ENCODE peak calls at places on chromosomes 12 and 14, in five cellular contexts. One of them, this sample, is unnamed. For H3K4me1, the result is how much of the 10 kb centered on the place peaks cover.

GRCh38 chr12:92028039-92028709 is 117.5 kb downstream of the BTG1 start:
- DNase-seq in mesenchymal stem cell: no peak
- DNase-seq in MM.1S: no peak
- DNase-seq in kidney: no peak
- DNase-seq in neural progenitor cell: no peak
- DNase-seq in this sample: peak

GRCh38 chr12:62724285-62724684 is 210.7 kb downstream of the PPM1H start:
- DNase-seq in mesenchymal stem cell: no peak
- DNase-seq in MM.1S: no peak
- DNase-seq in kidney: no peak
- DNase-seq in neural progenitor cell: no peak
- DNase-seq in this sample: no peak

GRCh38 chr12:49832836-49833421 is 4.7 kb upstream of the NCKAP5L start:
- DNase-seq in mesenchymal stem cell: peak
- DNase-seq in MM.1S: no peak
- DNase-seq in kidney: no peak
- DNase-seq in neural progenitor cell: no peak
- DNase-seq in this sample: peak

GRCh38 chr14:54845616-54846015 is 57.0 kb downstream of the GCH1 start:
- DNase-seq in mesenchymal stem cell: no peak
- DNase-seq in MM.1S: no peak
- DNase-seq in kidney: no peak
- DNase-seq in neural progenitor cell: no peak
- DNase-seq in this sample: no peak

GRCh38 chr12:19915392-19916192 is 452.7 kb upstream of the PDE3A start:
- DNase-seq in mesenchymal stem cell: peak
- DNase-seq in MM.1S: peak
- DNase-seq in kidney: no peak
- DNase-seq in neural progenitor cell: peak
- DNase-seq in this sample: peak

GRCh38 chr12:1826867-1827705 is 6.7 kb downstream of the LRTM2 start:
- DNase-seq in mesenchymal stem cell: no peak
- DNase-seq in MM.1S: no peak
- DNase-seq in kidney: peak
- DNase-seq in neural progenitor cell: no peak
- DNase-seq in this sample: no peak

GRCh38 chr14:68810173-68811153 is 17.6 kb upstream of the ZFP36L1 start:
- DNase-seq in mesenchymal stem cell: no peak
- DNase-seq in MM.1S: no peak
- DNase-seq in kidney: no peak
- DNase-seq in neural progenitor cell: no peak
- DNase-seq in this sample: no peak

GRCh38 chr12:46494424-46494823 is 121.9 kb upstream of the SLC38A2 start:
- DNase-seq in mesenchymal stem cell: peak
- DNase-seq in MM.1S: no peak
- DNase-seq in kidney: no peak
- DNase-seq in neural progenitor cell: no peak
- DNase-seq in this sample: peak

GRCh38 chr14:105045710-105046326 is 19.4 kb downstream of the GPR132 start:
- DNase-seq in mesenchymal stem cell: peak
- DNase-seq in MM.1S: peak
- DNase-seq in kidney: peak
- DNase-seq in neural progenitor cell: peak
- DNase-seq in this sample: peak

GRCh38 chr14:33788116-33788515 is 162.8 kb downstream of the EGLN3 start:
- DNase-seq in mesenchymal stem cell: no peak
- DNase-seq in MM.1S: no peak
- DNase-seq in kidney: no peak
- DNase-seq in neural progenitor cell: peak
- DNase-seq in this sample: no peak

GRCh38 chr14:58981840-58982239 is 206.6 kb upstream of the DAAM1 start:
- DNase-seq in mesenchymal stem cell: no peak
- DNase-seq in MM.1S: no peak
- DNase-seq in kidney: no peak
- DNase-seq in neural progenitor cell: no peak
- DNase-seq in this sample: no peak

GRCh38 chr14:99529899-99530298 is 48.7 kb downstream of the CCNK start:
- DNase-seq in mesenchymal stem cell: peak
- DNase-seq in MM.1S: no peak
- DNase-seq in kidney: no peak
- DNase-seq in neural progenitor cell: no peak
- DNase-seq in this sample: no peak

GRCh38 chr12:116547955-116548471 is 11.2 kb upstream of the MAP1LC3B2 start:
- DNase-seq in mesenchymal stem cell: peak
- DNase-seq in MM.1S: no peak
- DNase-seq in kidney: no peak
- DNase-seq in neural progenitor cell: no peak
- DNase-seq in this sample: peak

GRCh38 chr14:93049867-93050331 is 65.8 kb downstream of the ITPK1 start:
- DNase-seq in mesenchymal stem cell: no peak
- DNase-seq in MM.1S: no peak
- DNase-seq in kidney: no peak
- DNase-seq in neural progenitor cell: peak
- DNase-seq in this sample: no peak

GRCh38 chr14:72404998-72405397 is 472.8 kb downstream of the RGS6 start:
- DNase-seq in mesenchymal stem cell: no peak
- DNase-seq in MM.1S: no peak
- DNase-seq in kidney: no peak
- DNase-seq in neural progenitor cell: peak
- DNase-seq in this sample: no peak

GRCh38 chr14:99035268-99035667 is 236.7 kb downstream of the BCL11B start:
- DNase-seq in mesenchymal stem cell: no peak
- DNase-seq in MM.1S: no peak
- DNase-seq in kidney: no peak
- DNase-seq in neural progenitor cell: no peak
- DNase-seq in this sample: peak

GRCh38 chr12:73863541-73863940 is 674.1 kb upstream of the ATXN7L3B start:
- DNase-seq in mesenchymal stem cell: peak
- DNase-seq in MM.1S: no peak
- DNase-seq in kidney: no peak
- DNase-seq in neural progenitor cell: no peak
- DNase-seq in this sample: peak

GRCh38 chr12:89701606-89702206 is 6.9 kb downstream of the ATP2B1 start:
- DNase-seq in mesenchymal stem cell: no peak
- DNase-seq in MM.1S: no peak
- DNase-seq in kidney: no peak
- DNase-seq in neural progenitor cell: no peak
- DNase-seq in this sample: no peak

GRCh38 chr12:97148941-97149559 is 242.0 kb downstream of the NEDD1 start:
- DNase-seq in mesenchymal stem cell: peak
- DNase-seq in MM.1S: peak
- DNase-seq in kidney: peak
- DNase-seq in neural progenitor cell: peak
- DNase-seq in this sample: peak

GRCh38 chr14:44846232-44846824 is 115.4 kb downstream of the KLHL28 start:
- DNase-seq in mesenchymal stem cell: peak
- DNase-seq in MM.1S: peak
- DNase-seq in kidney: no peak
- DNase-seq in neural progenitor cell: peak
- DNase-seq in this sample: peak

GRCh38 chr12:91103101-91103500 is 8.2 kb downstream of the LUM start:
- DNase-seq in mesenchymal stem cell: no peak
- DNase-seq in MM.1S: no peak
- DNase-seq in kidney: no peak
- DNase-seq in neural progenitor cell: no peak
- DNase-seq in this sample: no peak

GRCh38 chr12:53737494-53737808 is 10.2 kb upstream of the CALCOCO1 start:
- DNase-seq in mesenchymal stem cell: no peak
- DNase-seq in MM.1S: no peak
- DNase-seq in kidney: no peak
- DNase-seq in neural progenitor cell: no peak
- DNase-seq in this sample: no peak

GRCh38 chr12:14986449-14986848 is 13.6 kb downstream of the PDE6H start:
- DNase-seq in mesenchymal stem cell: no peak
- DNase-seq in MM.1S: no peak
- DNase-seq in kidney: no peak
- DNase-seq in neural progenitor cell: no peak
- DNase-seq in this sample: no peak

GRCh38 chr12:14841761-14842160 is 1.6 kb downstream of the ART4 start:
- DNase-seq in mesenchymal stem cell: peak
- DNase-seq in MM.1S: no peak
- DNase-seq in kidney: no peak
- DNase-seq in neural progenitor cell: no peak
- DNase-seq in this sample: peak

GRCh38 chr14:104819361-104819771 is 18.5 kb downstream of the ZBTB42 start:
- DNase-seq in mesenchymal stem cell: no peak
- DNase-seq in MM.1S: no peak
- DNase-seq in kidney: peak
- DNase-seq in neural progenitor cell: no peak
- DNase-seq in this sample: no peak

GRCh38 chr14:54787263-54787662 is 115.4 kb downstream of the GCH1 start:
- DNase-seq in mesenchymal stem cell: no peak
- DNase-seq in MM.1S: no peak
- DNase-seq in kidney: no peak
- DNase-seq in neural progenitor cell: no peak
- DNase-seq in this sample: no peak

GRCh38 chr14:63956326-63956725 is 103.5 kb downstream of the SYNE2 start:
- DNase-seq in mesenchymal stem cell: no peak
- DNase-seq in MM.1S: no peak
- DNase-seq in kidney: no peak
- DNase-seq in neural progenitor cell: no peak
- DNase-seq in this sample: no peak

GRCh38 chr14:92692822-92693226 is 55.6 kb downstream of the LGMN start:
- DNase-seq in mesenchymal stem cell: peak
- DNase-seq in MM.1S: peak
- DNase-seq in kidney: peak
- DNase-seq in neural progenitor cell: no peak
- DNase-seq in this sample: no peak

GRCh38 chr14:60632777-60633176 is 16.5 kb downstream of the SIX1 start:
- DNase-seq in mesenchymal stem cell: no peak
- DNase-seq in MM.1S: peak
- DNase-seq in kidney: no peak
- DNase-seq in neural progenitor cell: no peak
- DNase-seq in this sample: no peak

GRCh38 chr12:49643135-49643534 is 19.8 kb downstream of the PRPF40B start:
- DNase-seq in mesenchymal stem cell: no peak
- DNase-seq in MM.1S: no peak
- DNase-seq in kidney: peak
- DNase-seq in neural progenitor cell: no peak
- DNase-seq in this sample: no peak

GRCh38 chr12:58777815-58778214 is 142.5 kb downstream of the LRIG3 start:
- DNase-seq in mesenchymal stem cell: no peak
- DNase-seq in MM.1S: no peak
- DNase-seq in kidney: no peak
- DNase-seq in neural progenitor cell: no peak
- DNase-seq in this sample: no peak

GRCh38 chr12:58776144-58776543 is 144.2 kb downstream of the LRIG3 start:
- DNase-seq in mesenchymal stem cell: no peak
- DNase-seq in MM.1S: no peak
- DNase-seq in kidney: no peak
- DNase-seq in neural progenitor cell: no peak
- DNase-seq in this sample: no peak

GRCh38 chr12:58775396-58775795 is 144.9 kb downstream of the LRIG3 start:
- DNase-seq in mesenchymal stem cell: no peak
- DNase-seq in MM.1S: no peak
- DNase-seq in kidney: no peak
- DNase-seq in neural progenitor cell: no peak
- DNase-seq in this sample: no peak

GRCh38 chr12:58774731-58775130 is 145.6 kb downstream of the LRIG3 start:
- DNase-seq in mesenchymal stem cell: no peak
- DNase-seq in MM.1S: no peak
- DNase-seq in kidney: no peak
- DNase-seq in neural progenitor cell: no peak
- DNase-seq in this sample: no peak

DNA sequence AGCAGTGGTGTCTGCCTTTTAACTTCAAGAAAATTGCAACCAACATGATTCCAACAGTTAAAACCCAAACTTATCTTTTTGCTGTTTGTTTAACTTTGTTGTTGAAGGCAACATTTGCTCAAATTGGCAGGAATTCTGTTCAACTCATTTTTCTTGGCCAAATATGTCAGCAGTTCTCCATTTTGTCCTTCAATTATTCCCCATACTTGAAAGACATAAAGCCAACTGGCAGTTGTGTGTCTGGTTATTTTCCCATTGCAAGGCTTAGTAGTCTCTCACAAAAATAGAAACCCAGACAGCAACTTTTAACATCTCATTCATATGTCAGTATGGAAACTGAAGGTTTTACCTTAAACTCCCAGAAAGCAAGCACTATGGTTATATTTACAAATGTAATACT is 146.3 kb downstream of the LRIG3 start:
- DNase-seq in mesenchymal stem cell: no peak
- DNase-seq in MM.1S: no peak
- DNase-seq in kidney: no peak
- DNase-seq in neural progenitor cell: no peak
- DNase-seq in this sample: no peak
- H3K4me1 ChIP-seq in mesenchymal stem cell: under half
- H3K4me1 ChIP-seq in MM.1S: under half
- H3K4me1 ChIP-seq in kidney: under half
- H3K4me1 ChIP-seq in neural progenitor cell: under half
- H3K4me1 ChIP-seq in this sample: under half

DNA sequence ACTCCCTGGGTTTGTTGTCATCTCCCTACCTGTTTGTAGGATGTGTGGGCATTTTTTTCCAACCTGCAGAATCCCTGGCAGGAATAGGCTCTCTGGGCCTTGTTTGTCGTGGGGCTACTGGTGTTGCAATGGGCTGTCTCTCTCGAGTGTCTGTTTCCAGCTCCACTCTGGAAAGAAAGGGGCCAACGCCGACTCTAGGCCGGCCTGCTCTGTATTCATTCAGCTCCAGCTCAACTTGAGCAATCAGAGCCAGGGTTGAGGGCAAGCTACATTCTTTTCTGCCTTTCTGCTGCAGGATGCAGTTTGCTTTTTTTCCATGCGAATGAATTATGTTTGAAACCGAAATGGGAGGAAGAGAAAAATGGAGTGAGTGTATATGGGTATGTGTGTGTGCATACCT is 2.3 kb downstream of the JDP2 start:
- DNase-seq in mesenchymal stem cell: peak
- DNase-seq in MM.1S: no peak
- DNase-seq in kidney: no peak
- DNase-seq in neural progenitor cell: no peak
- DNase-seq in this sample: peak
- H3K9ac ChIP-seq in mesenchymal stem cell: peak
- H3K9ac ChIP-seq in MM.1S: no peak
- H3K9ac ChIP-seq in kidney: peak
- H3K9ac ChIP-seq in neural progenitor cell: no peak
- H3K9ac ChIP-seq in this sample: peak

DNA sequence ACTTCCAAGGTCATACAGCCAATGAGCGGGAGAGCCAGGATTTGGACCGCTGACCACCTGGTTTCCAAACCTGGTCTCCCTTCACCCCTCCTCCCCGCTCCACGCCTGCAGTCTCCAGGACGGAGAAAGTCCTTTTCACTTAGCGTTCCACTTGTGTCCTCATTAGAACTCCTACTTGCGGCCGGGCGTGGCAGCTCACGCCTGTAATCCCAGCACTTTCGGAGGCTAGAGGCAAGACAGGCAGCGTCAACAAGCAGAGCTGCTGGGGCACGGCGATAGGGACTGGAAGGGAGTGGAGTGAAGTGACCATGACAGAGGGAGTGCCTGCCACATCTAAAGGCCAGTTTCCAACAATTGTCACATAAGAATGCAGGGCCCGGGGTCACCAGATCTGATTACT is 132.5 kb upstream of the NCOR2 start:
- DNase-seq in mesenchymal stem cell: no peak
- DNase-seq in MM.1S: no peak
- DNase-seq in kidney: peak
- DNase-seq in neural progenitor cell: no peak
- DNase-seq in this sample: no peak
- H3K4me1 ChIP-seq in mesenchymal stem cell: under half
- H3K4me1 ChIP-seq in MM.1S: under half
- H3K4me1 ChIP-seq in kidney: under half
- H3K4me1 ChIP-seq in neural progenitor cell: under half
- H3K4me1 ChIP-seq in this sample: under half

GRCh38 chr14:30252800-30253425 is 306.0 kb upstream of the G2E3 start:
- DNase-seq in mesenchymal stem cell: peak
- DNase-seq in MM.1S: no peak
- DNase-seq in kidney: no peak
- DNase-seq in neural progenitor cell: no peak
- DNase-seq in this sample: peak
- H3K9ac ChIP-seq in mesenchymal stem cell: peak
- H3K9ac ChIP-seq in MM.1S: no peak
- H3K9ac ChIP-seq in kidney: no peak
- H3K9ac ChIP-seq in neural progenitor cell: no peak
- H3K9ac ChIP-seq in this sample: no peak

This sample was measured in adipocyte.